ENCODE peak calls at places on chromosome 11, in five cellular contexts. N, Z, F, I and C are unnamed samples.
A peak's percentile ranks its signal among the peaks of the same experiment; 100 is the strongest.

GRCh38 chr11:2778630-2779498 is 79.1 kb upstream of the KCNQ1OT1 start:
- DNase-seq in I (peak; percentile 95), N (peak; percentile 42), Z (peak; percentile 94), F (peak; percentile 39), C (peak; percentile 90)

GRCh38 chr11:1401656-1402221 is 12.0 kb downstream of the BRSK2 start:
- DNase-seq in N (no peak), Z (peak; percentile 70), F (no peak), I (peak; percentile 89), C (peak; percentile 87)

GRCh38 chr11:108929241-108929640 is 264.4 kb downstream of the DDX10 start:
- DNase-seq in I (no peak), N (peak; percentile 98), F (peak; percentile 61), Z (no peak), C (no peak)

GRCh38 chr11:65850217-65851082 is 7.5 kb downstream of the CFL1 start:
- DNase-seq in N (no peak), F (no peak), I (no peak), Z (no peak), C (no peak)

GRCh38 chr11:108278546-108278945 is 55.7 kb downstream of the ATM start:
- DNase-seq in F (no peak), Z (no peak), N (peak; percentile 8), I (peak; percentile 84), C (no peak)

GRCh38 chr11:1407668-1408067 is 17.9 kb downstream of the BRSK2 start:
- DNase-seq in Z (no peak), F (no peak), I (no peak), N (no peak), C (no peak)

GRCh38 chr11:125569913-125570621 is 790 bp downstream of the EI24 start:
- DNase-seq in I (no peak), Z (no peak), F (no peak), N (peak; percentile 62), C (no peak)

GRCh38 chr11:34655335-34656008 is 34.6 kb downstream of the EHF start:
- DNase-seq in Z (no peak), N (peak; percentile 84), F (no peak), I (no peak), C (no peak)

GRCh38 chr11:111944651-111945051 is 7.5 kb downstream of the DIXDC1 start:
- DNase-seq in I (no peak), N (peak; percentile 93), Z (no peak), F (no peak), C (no peak)

GRCh38 chr11:73177380-73178091 is 35.4 kb upstream of the FCHSD2 start:
- DNase-seq in Z (peak; percentile 86), N (peak; percentile 45), I (no peak), F (no peak), C (no peak)

GRCh38 chr11:95337175-95337957 is 106.4 kb upstream of the SESN3 start:
- DNase-seq in F (no peak), N (peak; percentile 94), I (peak; percentile 35), Z (peak; percentile 61), C (peak; percentile 45)

GRCh38 chr11:103662880-103663279 is 373.6 kb upstream of the DDI1 start:
- DNase-seq in F (no peak), Z (no peak), N (no peak), I (no peak), C (no peak)

GRCh38 chr11:131246589-131247164 is 123.7 kb upstream of the NTM start:
- DNase-seq in F (no peak), N (no peak), I (peak; percentile 80), Z (peak; percentile 44), C (peak; percentile 13)

GRCh38 chr11:82980292-82980691 is 78.8 kb downstream of the DDIAS start:
- DNase-seq in F (peak; percentile 17), I (no peak), N (peak; percentile 95), Z (no peak), C (no peak)

GRCh38 chr11:11996321-11997174 is 11.9 kb downstream of the DKK3 start:
- DNase-seq in Z (no peak), F (no peak), I (no peak), N (peak; percentile 86), C (no peak)

GRCh38 chr11:71301858-71302533 is 49.6 kb upstream of the SHANK2 start:
- DNase-seq in Z (no peak), I (no peak), N (no peak), F (no peak), C (no peak)

GRCh38 chr11:68950268-68950667 is 30.5 kb downstream of the MRGPRD start:
- DNase-seq in Z (no peak), F (peak; percentile 68), N (no peak), I (peak; percentile 30), C (no peak)

GRCh38 chr11:44670814-44671213 is 55.9 kb upstream of the TSPAN18 start:
- DNase-seq in Z (no peak), I (no peak), F (no peak), N (no peak), C (no peak)

GRCh38 chr11:128691802-128692749 is 1.8 kb upstream of the FLI1 start:
- DNase-seq in F (no peak), N (no peak), Z (no peak), I (no peak), C (no peak)

GRCh38 chr11:123233280-123233977 is 38.4 kb upstream of the CLMP start:
- DNase-seq in Z (no peak), F (no peak), N (no peak), I (no peak), C (no peak)

GRCh38 chr11:104943561-104943960 is 24.8 kb downstream of the CASP4 start:
- DNase-seq in Z (no peak), N (no peak), I (no peak), F (no peak), C (no peak)

GRCh38 chr11:89205378-89205777 is 27.7 kb downstream of the TYR start:
- DNase-seq in I (no peak), N (no peak), Z (no peak), F (no peak), C (no peak)

GRCh38 chr11:2375964-2376551 is 1.1 kb upstream of the CD81 start:
- DNase-seq in F (no peak), Z (no peak), I (no peak), N (no peak), C (no peak)

GRCh38 chr11:8683115-8683807 is 669 bp downstream of the RPL27A start:
- DNase-seq in N (no peak), I (no peak), Z (no peak), F (no peak), C (no peak)

GRCh38 chr11:43737194-43737575 is 56.6 kb downstream of the HSD17B12 start:
- DNase-seq in I (no peak), N (no peak), F (no peak), Z (no peak), C (no peak)

GRCh38 chr11:72821221-72821919 is 7.2 kb downstream of the ATG16L2 start:
- DNase-seq in Z (no peak), N (peak; percentile 18), I (no peak), F (no peak), C (no peak)

GRCh38 chr11:26621147-26621546 is 49.1 kb upstream of the MUC15 start:
- DNase-seq in N (peak; percentile 98), I (no peak), Z (no peak), F (peak; percentile 78), C (no peak)

DNA sequence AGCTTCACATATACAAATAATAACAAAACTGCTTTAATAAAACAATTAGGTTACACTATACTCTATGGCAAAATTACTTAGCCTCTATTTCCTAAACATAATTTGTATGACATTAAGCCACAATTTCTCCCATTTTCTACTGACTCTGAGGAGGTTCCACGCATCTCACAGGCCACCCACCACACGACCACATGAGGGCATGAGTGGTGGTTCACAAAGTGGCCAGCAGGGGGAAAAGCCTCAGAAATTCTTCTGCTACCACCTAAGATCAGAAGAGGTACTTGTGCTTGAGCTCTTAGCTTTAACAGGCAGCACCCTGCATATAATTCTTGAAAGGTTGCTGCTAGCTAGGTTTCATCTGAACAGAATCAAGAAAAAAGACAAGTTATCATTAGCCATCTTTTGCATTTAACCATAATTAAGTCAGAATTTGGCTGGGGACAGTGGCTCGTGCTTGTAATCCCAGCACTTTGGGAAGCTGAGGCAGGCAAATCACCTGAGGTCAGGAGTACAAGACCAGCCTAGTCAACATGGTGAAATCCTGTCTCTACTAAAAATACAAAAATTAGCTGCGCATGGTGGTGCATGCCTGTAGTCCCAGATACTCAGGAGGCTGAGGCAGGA is 7.7 kb downstream of the LPXN start:
- DNase-seq in I (peak; percentile 75), F (peak; percentile 44), Z (no peak), N (peak; percentile 39), C (peak; percentile 58)
- H3K4me1 ChIP-seq in I (peaks cover under 1% of the 10 kb centered on the region), F (peaks cover 11% of the 10 kb centered on the region), Z (no peaks in the 10 kb centered on the region), N (peaks cover 10% of the 10 kb centered on the region), C (peaks cover 18% of the 10 kb centered on the region)

GRCh38 chr11:16099501-16099900 is 256.8 kb downstream of the SOX6 start:
- DNase-seq in N (peak; percentile 82), Z (no peak), F (no peak), I (no peak), C (no peak)
- H3K4me1 ChIP-seq in N (peaks cover 43% of the 10 kb centered on the region), Z (no peaks in the 10 kb centered on the region), F (peaks cover 14% of the 10 kb centered on the region), I (no peaks in the 10 kb centered on the region), C (no peaks in the 10 kb centered on the region)

GRCh38 chr11:78010755-78011154 is 12.3 kb downstream of the KCTD14 start:
- DNase-seq in N (no peak), Z (no peak), I (no peak), F (no peak), C (no peak)
- H3K4me1 ChIP-seq in N (no peaks in the 10 kb centered on the region), Z (no peaks in the 10 kb centered on the region), I (no peaks in the 10 kb centered on the region), F (no peaks in the 10 kb centered on the region), C (no peaks in the 10 kb centered on the region)

GRCh38 chr11:76455331-76455730 is 10.5 kb downstream of the EMSY start:
- DNase-seq in I (peak; percentile 71), N (no peak), Z (no peak), F (no peak), C (no peak)

GRCh38 chr11:76455931-76456330 is 11.1 kb downstream of the EMSY start:
- DNase-seq in N (no peak), F (no peak), I (no peak), Z (no peak), C (no peak)

GRCh38 chr11:76456571-76456970 is 11.8 kb downstream of the EMSY start:
- DNase-seq in Z (no peak), N (no peak), F (no peak), I (no peak), C (no peak)

GRCh38 chr11:76448506-76448905 is 3.7 kb downstream of the EMSY start:
- DNase-seq in I (no peak), F (no peak), N (no peak), Z (no peak), C (no peak)

GRCh38 chr11:76453248-76453647 is 8.4 kb downstream of the EMSY start:
- DNase-seq in N (no peak), F (no peak), I (no peak), Z (no peak), C (no peak)
- H3K4me1 ChIP-seq in N (peaks cover 8% of the 10 kb centered on the region), F (peaks cover 10% of the 10 kb centered on the region), I (peaks cover 22% of the 10 kb centered on the region), Z (no peaks in the 10 kb centered on the region), C (no peaks in the 10 kb centered on the region)